ENCODE peak calls at places on chromosomes 7 and 10, in nine cellular contexts. One of them, this sample, is unnamed.

GRCh38 chr10:121070671-121071070 is 219.5 kb downstream of the WDR11 start:
- DNase-seq in stimulated activated CD8-positive, alpha-beta memory T cell treated with anti-CD3 and anti-CD28 coated beads, Interleukin-15, amount 100 ng/mL, for 24 hours: no peak
- DNase-seq in hippocampal formation: no peak
- DNase-seq in NCI-H1092 treated with DMSO at 0.1 percent for 48 hours: no peak
- DNase-seq in T-cell: no peak
- DNase-seq in NCI-H1417 treated with DMSO at 0.1 percent for 48 hours: no peak
- DNase-seq in activated T-helper 1 cell treated with anti-CD3 and anti-CD28 coated beads, Interleukin-2, amount 50 U/mL, for 16 hours: no peak
- DNase-seq in EL: no peak
- DNase-seq in NCI-H1105 treated with DMSO at 0.1 percent for 48 hours: no peak
- DNase-seq in this sample: no peak

GRCh38 chr7:5212633-5213285 is 22.7 kb downstream of the WIPI2 start:
- DNase-seq in NCI-H1092 treated with DMSO at 0.1 percent for 48 hours: no peak
- DNase-seq in NCI-H1417 treated with DMSO at 0.1 percent for 48 hours: no peak
- DNase-seq in EL: no peak
- DNase-seq in activated T-helper 1 cell treated with anti-CD3 and anti-CD28 coated beads, Interleukin-2, amount 50 U/mL, for 16 hours: no peak
- DNase-seq in hippocampal formation: no peak
- DNase-seq in T-cell: no peak
- DNase-seq in NCI-H1105 treated with DMSO at 0.1 percent for 48 hours: no peak
- DNase-seq in stimulated activated CD8-positive, alpha-beta memory T cell treated with anti-CD3 and anti-CD28 coated beads, Interleukin-15, amount 100 ng/mL, for 24 hours: no peak
- DNase-seq in this sample: no peak

GRCh38 chr7:128103498-128104108 is 72.4 kb upstream of the LRRC4 start:
- DNase-seq in activated T-helper 1 cell treated with anti-CD3 and anti-CD28 coated beads, Interleukin-2, amount 50 U/mL, for 16 hours: no peak
- DNase-seq in T-cell: no peak
- DNase-seq in NCI-H1105 treated with DMSO at 0.1 percent for 48 hours: no peak
- DNase-seq in hippocampal formation: peak
- DNase-seq in EL: no peak
- DNase-seq in NCI-H1417 treated with DMSO at 0.1 percent for 48 hours: no peak
- DNase-seq in NCI-H1092 treated with DMSO at 0.1 percent for 48 hours: peak
- DNase-seq in stimulated activated CD8-positive, alpha-beta memory T cell treated with anti-CD3 and anti-CD28 coated beads, Interleukin-15, amount 100 ng/mL, for 24 hours: no peak
- DNase-seq in this sample: no peak

GRCh38 chr7:74126220-74126880 is 42.7 kb downstream of the LIMK1 start:
- DNase-seq in NCI-H1092 treated with DMSO at 0.1 percent for 48 hours: no peak
- DNase-seq in activated T-helper 1 cell treated with anti-CD3 and anti-CD28 coated beads, Interleukin-2, amount 50 U/mL, for 16 hours: no peak
- DNase-seq in NCI-H1417 treated with DMSO at 0.1 percent for 48 hours: no peak
- DNase-seq in hippocampal formation: no peak
- DNase-seq in stimulated activated CD8-positive, alpha-beta memory T cell treated with anti-CD3 and anti-CD28 coated beads, Interleukin-15, amount 100 ng/mL, for 24 hours: no peak
- DNase-seq in EL: no peak
- DNase-seq in NCI-H1105 treated with DMSO at 0.1 percent for 48 hours: no peak
- DNase-seq in T-cell: no peak
- DNase-seq in this sample: no peak

GRCh38 chr10:78529262-78529661 is 495.6 kb downstream of the RPS24 start:
- DNase-seq in NCI-H1092 treated with DMSO at 0.1 percent for 48 hours: peak
- DNase-seq in NCI-H1417 treated with DMSO at 0.1 percent for 48 hours: peak
- DNase-seq in stimulated activated CD8-positive, alpha-beta memory T cell treated with anti-CD3 and anti-CD28 coated beads, Interleukin-15, amount 100 ng/mL, for 24 hours: no peak
- DNase-seq in EL: no peak
- DNase-seq in T-cell: no peak
- DNase-seq in NCI-H1105 treated with DMSO at 0.1 percent for 48 hours: peak
- DNase-seq in hippocampal formation: no peak
- DNase-seq in activated T-helper 1 cell treated with anti-CD3 and anti-CD28 coated beads, Interleukin-2, amount 50 U/mL, for 16 hours: no peak
- DNase-seq in this sample: no peak

GRCh38 chr10:18610517-18610916 is 40.9 kb downstream of the NSUN6 start:
- DNase-seq in NCI-H1105 treated with DMSO at 0.1 percent for 48 hours: no peak
- DNase-seq in hippocampal formation: no peak
- DNase-seq in NCI-H1417 treated with DMSO at 0.1 percent for 48 hours: no peak
- DNase-seq in EL: peak
- DNase-seq in NCI-H1092 treated with DMSO at 0.1 percent for 48 hours: no peak
- DNase-seq in T-cell: no peak
- DNase-seq in activated T-helper 1 cell treated with anti-CD3 and anti-CD28 coated beads, Interleukin-2, amount 50 U/mL, for 16 hours: no peak
- DNase-seq in stimulated activated CD8-positive, alpha-beta memory T cell treated with anti-CD3 and anti-CD28 coated beads, Interleukin-15, amount 100 ng/mL, for 24 hours: no peak
- DNase-seq in this sample: peak

GRCh38 chr7:44486693-44487092 is 3.8 kb downstream of the NUDCD3 start:
- DNase-seq in stimulated activated CD8-positive, alpha-beta memory T cell treated with anti-CD3 and anti-CD28 coated beads, Interleukin-15, amount 100 ng/mL, for 24 hours: no peak
- DNase-seq in NCI-H1417 treated with DMSO at 0.1 percent for 48 hours: no peak
- DNase-seq in NCI-H1105 treated with DMSO at 0.1 percent for 48 hours: no peak
- DNase-seq in EL: peak
- DNase-seq in activated T-helper 1 cell treated with anti-CD3 and anti-CD28 coated beads, Interleukin-2, amount 50 U/mL, for 16 hours: no peak
- DNase-seq in hippocampal formation: no peak
- DNase-seq in T-cell: no peak
- DNase-seq in NCI-H1092 treated with DMSO at 0.1 percent for 48 hours: no peak
- DNase-seq in this sample: no peak

GRCh38 chr10:48289652-48290238 is 15.2 kb upstream of the FRMPD2 start:
- DNase-seq in NCI-H1105 treated with DMSO at 0.1 percent for 48 hours: no peak
- DNase-seq in NCI-H1092 treated with DMSO at 0.1 percent for 48 hours: peak
- DNase-seq in stimulated activated CD8-positive, alpha-beta memory T cell treated with anti-CD3 and anti-CD28 coated beads, Interleukin-15, amount 100 ng/mL, for 24 hours: no peak
- DNase-seq in EL: peak
- DNase-seq in activated T-helper 1 cell treated with anti-CD3 and anti-CD28 coated beads, Interleukin-2, amount 50 U/mL, for 16 hours: peak
- DNase-seq in NCI-H1417 treated with DMSO at 0.1 percent for 48 hours: no peak
- DNase-seq in hippocampal formation: peak
- DNase-seq in T-cell: peak
- DNase-seq in this sample: peak

GRCh38 chr10:13716161-13717071 is 129.7 kb downstream of the PRPF18 start:
- DNase-seq in EL: peak
- DNase-seq in NCI-H1417 treated with DMSO at 0.1 percent for 48 hours: no peak
- DNase-seq in NCI-H1105 treated with DMSO at 0.1 percent for 48 hours: no peak
- DNase-seq in activated T-helper 1 cell treated with anti-CD3 and anti-CD28 coated beads, Interleukin-2, amount 50 U/mL, for 16 hours: no peak
- DNase-seq in stimulated activated CD8-positive, alpha-beta memory T cell treated with anti-CD3 and anti-CD28 coated beads, Interleukin-15, amount 100 ng/mL, for 24 hours: no peak
- DNase-seq in hippocampal formation: no peak
- DNase-seq in T-cell: no peak
- DNase-seq in NCI-H1092 treated with DMSO at 0.1 percent for 48 hours: no peak
- DNase-seq in this sample: no peak

GRCh38 chr10:112658465-112658864 is 211.4 kb downstream of the VTI1A start:
- DNase-seq in stimulated activated CD8-positive, alpha-beta memory T cell treated with anti-CD3 and anti-CD28 coated beads, Interleukin-15, amount 100 ng/mL, for 24 hours: no peak
- DNase-seq in EL: no peak
- DNase-seq in NCI-H1417 treated with DMSO at 0.1 percent for 48 hours: no peak
- DNase-seq in activated T-helper 1 cell treated with anti-CD3 and anti-CD28 coated beads, Interleukin-2, amount 50 U/mL, for 16 hours: no peak
- DNase-seq in NCI-H1105 treated with DMSO at 0.1 percent for 48 hours: no peak
- DNase-seq in T-cell: no peak
- DNase-seq in NCI-H1092 treated with DMSO at 0.1 percent for 48 hours: no peak
- DNase-seq in hippocampal formation: no peak
- DNase-seq in this sample: no peak

GRCh38 chr7:92641921-92642511 is 51.8 kb upstream of the FAM133B start:
- DNase-seq in NCI-H1105 treated with DMSO at 0.1 percent for 48 hours: no peak
- DNase-seq in stimulated activated CD8-positive, alpha-beta memory T cell treated with anti-CD3 and anti-CD28 coated beads, Interleukin-15, amount 100 ng/mL, for 24 hours: no peak
- DNase-seq in NCI-H1092 treated with DMSO at 0.1 percent for 48 hours: no peak
- DNase-seq in T-cell: no peak
- DNase-seq in activated T-helper 1 cell treated with anti-CD3 and anti-CD28 coated beads, Interleukin-2, amount 50 U/mL, for 16 hours: peak
- DNase-seq in hippocampal formation: no peak
- DNase-seq in EL: peak
- DNase-seq in NCI-H1417 treated with DMSO at 0.1 percent for 48 hours: no peak
- DNase-seq in this sample: no peak

GRCh38 chr10:131979821-131980270 is 1.9 kb downstream of the BNIP3 start:
- DNase-seq in EL: peak
- DNase-seq in NCI-H1417 treated with DMSO at 0.1 percent for 48 hours: no peak
- DNase-seq in activated T-helper 1 cell treated with anti-CD3 and anti-CD28 coated beads, Interleukin-2, amount 50 U/mL, for 16 hours: no peak
- DNase-seq in stimulated activated CD8-positive, alpha-beta memory T cell treated with anti-CD3 and anti-CD28 coated beads, Interleukin-15, amount 100 ng/mL, for 24 hours: no peak
- DNase-seq in T-cell: no peak
- DNase-seq in NCI-H1105 treated with DMSO at 0.1 percent for 48 hours: no peak
- DNase-seq in hippocampal formation: no peak
- DNase-seq in NCI-H1092 treated with DMSO at 0.1 percent for 48 hours: no peak
- DNase-seq in this sample: no peak

GRCh38 chr7:121107923-121108498 is 119.5 kb downstream of the CPED1 start:
- DNase-seq in stimulated activated CD8-positive, alpha-beta memory T cell treated with anti-CD3 and anti-CD28 coated beads, Interleukin-15, amount 100 ng/mL, for 24 hours: no peak
- DNase-seq in T-cell: no peak
- DNase-seq in hippocampal formation: no peak
- DNase-seq in EL: peak
- DNase-seq in NCI-H1105 treated with DMSO at 0.1 percent for 48 hours: peak
- DNase-seq in NCI-H1417 treated with DMSO at 0.1 percent for 48 hours: peak
- DNase-seq in NCI-H1092 treated with DMSO at 0.1 percent for 48 hours: peak
- DNase-seq in activated T-helper 1 cell treated with anti-CD3 and anti-CD28 coated beads, Interleukin-2, amount 50 U/mL, for 16 hours: no peak
- DNase-seq in this sample: peak

GRCh38 chr10:50367732-50368131 is 116.4 kb upstream of the ASAH2 start:
- DNase-seq in hippocampal formation: no peak
- DNase-seq in NCI-H1417 treated with DMSO at 0.1 percent for 48 hours: no peak
- DNase-seq in T-cell: no peak
- DNase-seq in NCI-H1105 treated with DMSO at 0.1 percent for 48 hours: no peak
- DNase-seq in activated T-helper 1 cell treated with anti-CD3 and anti-CD28 coated beads, Interleukin-2, amount 50 U/mL, for 16 hours: no peak
- DNase-seq in EL: peak
- DNase-seq in NCI-H1092 treated with DMSO at 0.1 percent for 48 hours: no peak
- DNase-seq in stimulated activated CD8-positive, alpha-beta memory T cell treated with anti-CD3 and anti-CD28 coated beads, Interleukin-15, amount 100 ng/mL, for 24 hours: no peak
- DNase-seq in this sample: peak

GRCh38 chr7:14902589-14902963 is at the start of gene DGKB:
- DNase-seq in T-cell: no peak
- DNase-seq in stimulated activated CD8-positive, alpha-beta memory T cell treated with anti-CD3 and anti-CD28 coated beads, Interleukin-15, amount 100 ng/mL, for 24 hours: no peak
- DNase-seq in activated T-helper 1 cell treated with anti-CD3 and anti-CD28 coated beads, Interleukin-2, amount 50 U/mL, for 16 hours: no peak
- DNase-seq in hippocampal formation: peak
- DNase-seq in NCI-H1417 treated with DMSO at 0.1 percent for 48 hours: peak
- DNase-seq in NCI-H1105 treated with DMSO at 0.1 percent for 48 hours: peak
- DNase-seq in EL: peak
- DNase-seq in NCI-H1092 treated with DMSO at 0.1 percent for 48 hours: peak
- DNase-seq in this sample: no peak

GRCh38 chr10:28219241-28219640 is 83.6 kb downstream of the MPP7 start:
- DNase-seq in hippocampal formation: no peak
- DNase-seq in NCI-H1092 treated with DMSO at 0.1 percent for 48 hours: no peak
- DNase-seq in EL: peak
- DNase-seq in T-cell: no peak
- DNase-seq in NCI-H1417 treated with DMSO at 0.1 percent for 48 hours: no peak
- DNase-seq in stimulated activated CD8-positive, alpha-beta memory T cell treated with anti-CD3 and anti-CD28 coated beads, Interleukin-15, amount 100 ng/mL, for 24 hours: no peak
- DNase-seq in NCI-H1105 treated with DMSO at 0.1 percent for 48 hours: no peak
- DNase-seq in activated T-helper 1 cell treated with anti-CD3 and anti-CD28 coated beads, Interleukin-2, amount 50 U/mL, for 16 hours: no peak
- DNase-seq in this sample: no peak

GRCh38 chr7:117825132-117825531 is 48.1 kb downstream of the CTTNBP2 start:
- DNase-seq in NCI-H1092 treated with DMSO at 0.1 percent for 48 hours: no peak
- DNase-seq in stimulated activated CD8-positive, alpha-beta memory T cell treated with anti-CD3 and anti-CD28 coated beads, Interleukin-15, amount 100 ng/mL, for 24 hours: no peak
- DNase-seq in hippocampal formation: no peak
- DNase-seq in NCI-H1105 treated with DMSO at 0.1 percent for 48 hours: no peak
- DNase-seq in NCI-H1417 treated with DMSO at 0.1 percent for 48 hours: no peak
- DNase-seq in activated T-helper 1 cell treated with anti-CD3 and anti-CD28 coated beads, Interleukin-2, amount 50 U/mL, for 16 hours: no peak
- DNase-seq in EL: peak
- DNase-seq in T-cell: no peak
- DNase-seq in this sample: no peak

GRCh38 chr7:34275629-34276028 is 370.3 kb downstream of the BMPER start:
- DNase-seq in activated T-helper 1 cell treated with anti-CD3 and anti-CD28 coated beads, Interleukin-2, amount 50 U/mL, for 16 hours: no peak
- DNase-seq in T-cell: no peak
- DNase-seq in NCI-H1417 treated with DMSO at 0.1 percent for 48 hours: no peak
- DNase-seq in hippocampal formation: no peak
- DNase-seq in NCI-H1092 treated with DMSO at 0.1 percent for 48 hours: no peak
- DNase-seq in stimulated activated CD8-positive, alpha-beta memory T cell treated with anti-CD3 and anti-CD28 coated beads, Interleukin-15, amount 100 ng/mL, for 24 hours: no peak
- DNase-seq in EL: no peak
- DNase-seq in NCI-H1105 treated with DMSO at 0.1 percent for 48 hours: no peak
- DNase-seq in this sample: no peak

GRCh38 chr10:109773818-109774440 is 149.4 kb downstream of the XPNPEP1 start:
- DNase-seq in stimulated activated CD8-positive, alpha-beta memory T cell treated with anti-CD3 and anti-CD28 coated beads, Interleukin-15, amount 100 ng/mL, for 24 hours: no peak
- DNase-seq in activated T-helper 1 cell treated with anti-CD3 and anti-CD28 coated beads, Interleukin-2, amount 50 U/mL, for 16 hours: no peak
- DNase-seq in T-cell: no peak
- DNase-seq in NCI-H1092 treated with DMSO at 0.1 percent for 48 hours: no peak
- DNase-seq in NCI-H1417 treated with DMSO at 0.1 percent for 48 hours: no peak
- DNase-seq in hippocampal formation: no peak
- DNase-seq in NCI-H1105 treated with DMSO at 0.1 percent for 48 hours: peak
- DNase-seq in EL: peak
- DNase-seq in this sample: peak

GRCh38 chr7:19957664-19958063 is 184.2 kb upstream of the TMEM196 start:
- DNase-seq in hippocampal formation: no peak
- DNase-seq in activated T-helper 1 cell treated with anti-CD3 and anti-CD28 coated beads, Interleukin-2, amount 50 U/mL, for 16 hours: no peak
- DNase-seq in stimulated activated CD8-positive, alpha-beta memory T cell treated with anti-CD3 and anti-CD28 coated beads, Interleukin-15, amount 100 ng/mL, for 24 hours: no peak
- DNase-seq in EL: peak
- DNase-seq in NCI-H1105 treated with DMSO at 0.1 percent for 48 hours: no peak
- DNase-seq in NCI-H1092 treated with DMSO at 0.1 percent for 48 hours: no peak
- DNase-seq in T-cell: no peak
- DNase-seq in NCI-H1417 treated with DMSO at 0.1 percent for 48 hours: no peak
- DNase-seq in this sample: peak

GRCh38 chr7:134925766-134926165 is 60.5 kb upstream of the AGBL3 start:
- DNase-seq in NCI-H1092 treated with DMSO at 0.1 percent for 48 hours: no peak
- DNase-seq in activated T-helper 1 cell treated with anti-CD3 and anti-CD28 coated beads, Interleukin-2, amount 50 U/mL, for 16 hours: no peak
- DNase-seq in hippocampal formation: no peak
- DNase-seq in EL: no peak
- DNase-seq in T-cell: no peak
- DNase-seq in NCI-H1417 treated with DMSO at 0.1 percent for 48 hours: no peak
- DNase-seq in NCI-H1105 treated with DMSO at 0.1 percent for 48 hours: no peak
- DNase-seq in stimulated activated CD8-positive, alpha-beta memory T cell treated with anti-CD3 and anti-CD28 coated beads, Interleukin-15, amount 100 ng/mL, for 24 hours: no peak
- DNase-seq in this sample: no peak

GRCh38 chr10:124285587-124286527 is 132.9 kb downstream of the OAT start:
- DNase-seq in NCI-H1105 treated with DMSO at 0.1 percent for 48 hours: no peak
- DNase-seq in stimulated activated CD8-positive, alpha-beta memory T cell treated with anti-CD3 and anti-CD28 coated beads, Interleukin-15, amount 100 ng/mL, for 24 hours: no peak
- DNase-seq in NCI-H1417 treated with DMSO at 0.1 percent for 48 hours: no peak
- DNase-seq in hippocampal formation: no peak
- DNase-seq in NCI-H1092 treated with DMSO at 0.1 percent for 48 hours: no peak
- DNase-seq in T-cell: no peak
- DNase-seq in EL: no peak
- DNase-seq in activated T-helper 1 cell treated with anti-CD3 and anti-CD28 coated beads, Interleukin-2, amount 50 U/mL, for 16 hours: no peak
- DNase-seq in this sample: no peak

GRCh38 chr7:143341842-143342241 is 20.7 kb downstream of the FAM131B start:
- DNase-seq in hippocampal formation: no peak
- DNase-seq in activated T-helper 1 cell treated with anti-CD3 and anti-CD28 coated beads, Interleukin-2, amount 50 U/mL, for 16 hours: no peak
- DNase-seq in NCI-H1092 treated with DMSO at 0.1 percent for 48 hours: no peak
- DNase-seq in EL: no peak
- DNase-seq in NCI-H1417 treated with DMSO at 0.1 percent for 48 hours: no peak
- DNase-seq in stimulated activated CD8-positive, alpha-beta memory T cell treated with anti-CD3 and anti-CD28 coated beads, Interleukin-15, amount 100 ng/mL, for 24 hours: no peak
- DNase-seq in T-cell: no peak
- DNase-seq in NCI-H1105 treated with DMSO at 0.1 percent for 48 hours: no peak
- DNase-seq in this sample: no peak

GRCh38 chr10:86904600-86904999 is 52.8 kb downstream of the MMRN2 start:
- DNase-seq in NCI-H1417 treated with DMSO at 0.1 percent for 48 hours: no peak
- DNase-seq in NCI-H1092 treated with DMSO at 0.1 percent for 48 hours: no peak
- DNase-seq in EL: no peak
- DNase-seq in activated T-helper 1 cell treated with anti-CD3 and anti-CD28 coated beads, Interleukin-2, amount 50 U/mL, for 16 hours: no peak
- DNase-seq in stimulated activated CD8-positive, alpha-beta memory T cell treated with anti-CD3 and anti-CD28 coated beads, Interleukin-15, amount 100 ng/mL, for 24 hours: no peak
- DNase-seq in hippocampal formation: no peak
- DNase-seq in NCI-H1105 treated with DMSO at 0.1 percent for 48 hours: no peak
- DNase-seq in T-cell: no peak
- DNase-seq in this sample: no peak

GRCh38 chr7:124130-124949 is 68.0 kb upstream of the FAM20C start:
- DNase-seq in NCI-H1092 treated with DMSO at 0.1 percent for 48 hours: no peak
- DNase-seq in EL: no peak
- DNase-seq in T-cell: no peak
- DNase-seq in activated T-helper 1 cell treated with anti-CD3 and anti-CD28 coated beads, Interleukin-2, amount 50 U/mL, for 16 hours: no peak
- DNase-seq in NCI-H1105 treated with DMSO at 0.1 percent for 48 hours: no peak
- DNase-seq in hippocampal formation: no peak
- DNase-seq in stimulated activated CD8-positive, alpha-beta memory T cell treated with anti-CD3 and anti-CD28 coated beads, Interleukin-15, amount 100 ng/mL, for 24 hours: no peak
- DNase-seq in NCI-H1417 treated with DMSO at 0.1 percent for 48 hours: no peak
- DNase-seq in this sample: no peak

GRCh38 chr7:22394739-22395138 is 37.8 kb upstream of the RAPGEF5 start:
- DNase-seq in stimulated activated CD8-positive, alpha-beta memory T cell treated with anti-CD3 and anti-CD28 coated beads, Interleukin-15, amount 100 ng/mL, for 24 hours: no peak
- DNase-seq in activated T-helper 1 cell treated with anti-CD3 and anti-CD28 coated beads, Interleukin-2, amount 50 U/mL, for 16 hours: no peak
- DNase-seq in NCI-H1417 treated with DMSO at 0.1 percent for 48 hours: no peak
- DNase-seq in NCI-H1092 treated with DMSO at 0.1 percent for 48 hours: peak
- DNase-seq in NCI-H1105 treated with DMSO at 0.1 percent for 48 hours: no peak
- DNase-seq in EL: no peak
- DNase-seq in hippocampal formation: no peak
- DNase-seq in T-cell: no peak
- DNase-seq in this sample: no peak

This sample was measured in NCI-H460.